ENCODE peak calls at places on chromosomes 5 and 9, in five cellular contexts. A is cardiac muscle cell; V is HS-5; M is activated CD8-positive, alpha-beta memory T cell treated with anti-CD3 and anti-CD28 coated beads, Interleukin-2, amount 50 U/mL, for 48 hours; W is Peyer's patch. R is an unnamed sample.

GRCh38 chr5:177494356-177495195 is 2.8 kb downstream of the PDLIM7 start:
- DNase-seq in M (no peak), W (no peak), V (peak), A (peak), R (peak)

GRCh38 chr9:22354699-22355384 is 91.8 kb upstream of the DMRTA1 start:
- DNase-seq in W (no peak), M (no peak), V (no peak), A (no peak), R (no peak)

GRCh38 chr5:169670769-169671525 is 33.9 kb downstream of the DOCK2 start:
- DNase-seq in A (no peak), W (no peak), M (no peak), V (no peak), R (no peak)

GRCh38 chr9:16145196-16145950 is 592.5 kb downstream of the CCDC171 start:
- DNase-seq in V (no peak), M (no peak), A (no peak), W (no peak), R (peak)

GRCh38 chr9:34884732-34885131 is 73.4 kb upstream of the PHF24 start:
- DNase-seq in M (peak), V (no peak), A (no peak), W (no peak), R (no peak)

GRCh38 chr9:4382722-4383317 is 83.0 kb upstream of the GLIS3 start:
- DNase-seq in A (peak), M (no peak), W (no peak), V (no peak), R (no peak)

GRCh38 chr5:168528521-168529360 is at the start of gene FBLL1:
- DNase-seq in W (no peak), V (no peak), M (peak), A (peak), R (peak)

GRCh38 chr5:16777432-16777831 is 158.7 kb downstream of the MYO10 start:
- DNase-seq in W (no peak), V (no peak), M (no peak), A (no peak), R (no peak)

GRCh38 chr5:114223866-114224265 is 138.0 kb upstream of the KCNN2 start:
- DNase-seq in V (no peak), A (peak), W (no peak), M (no peak), R (peak)

GRCh38 chr9:136011703-136012496 is 50.7 kb upstream of the UBAC1 start:
- DNase-seq in A (peak), W (no peak), M (no peak), V (no peak), R (no peak)

GRCh38 chr5:77223653-77224052 is 13.2 kb downstream of the PDE8B start:
- DNase-seq in V (no peak), A (no peak), M (no peak), W (no peak), R (no peak)

GRCh38 chr5:153222956-153223355 is 267.5 kb upstream of the GRIA1 start:
- DNase-seq in A (peak), W (no peak), V (peak), M (no peak), R (no peak)

GRCh38 chr9:124928116-124928515 is 12.8 kb downstream of the GOLGA1 start:
- DNase-seq in M (no peak), A (no peak), V (no peak), W (no peak), R (no peak)

GRCh38 chr5:159003045-159004030 is 96.4 kb downstream of the EBF1 start:
- DNase-seq in V (no peak), A (no peak), W (no peak), M (no peak), R (peak)

GRCh38 chr5:168159425-168159824 is 132.0 kb upstream of the WWC1 start:
- DNase-seq in A (no peak), V (no peak), W (peak), M (no peak), R (peak)

GRCh38 chr5:122849746-122850145 is 4.3 kb downstream of the SNX24 start:
- DNase-seq in V (no peak), A (peak), M (no peak), W (no peak), R (no peak)

GRCh38 chr5:146369691-146370090 is 31.1 kb downstream of the POU4F3 start:
- DNase-seq in M (no peak), V (peak), A (peak), W (no peak), R (no peak)

GRCh38 chr5:57175586-57175985 is 1.7 kb downstream of the GPBP1 start:
- DNase-seq in V (no peak), W (no peak), A (no peak), M (no peak), R (no peak)

GRCh38 chr9:1009101-1009707 is 32.7 kb downstream of the DMRT3 start:
- DNase-seq in M (peak), A (peak), W (peak), V (no peak), R (peak)

GRCh38 chr5:169628891-169629290 is 8.2 kb upstream of the DOCK2 start:
- DNase-seq in M (no peak), A (peak), W (no peak), V (peak), R (no peak)

GRCh38 chr5:132459031-132459982 is 31.3 kb downstream of the IRF1 start:
- DNase-seq in A (peak), M (peak), V (no peak), W (peak), R (no peak)

GRCh38 chr9:134624119-134624826 is 17.3 kb upstream of the COL5A1 start:
- DNase-seq in W (peak), V (no peak), M (no peak), A (no peak), R (no peak)

GRCh38 chr5:117999939-118000549 is 988.3 kb downstream of the DTWD2 start:
- DNase-seq in W (no peak), V (no peak), A (no peak), M (no peak), R (no peak)

GRCh38 chr5:72407541-72407940 is 87.4 kb downstream of the PTCD2 start:
- DNase-seq in V (peak), M (no peak), W (no peak), A (no peak), R (no peak)

GRCh38 chr9:85667374-85667773 is 74.4 kb downstream of the AGTPBP1 start:
- DNase-seq in A (no peak), V (no peak), M (no peak), W (no peak), R (peak)

GRCh38 chr5:132090107-132090506 is 16.5 kb downstream of the CSF2 start:
- DNase-seq in A (peak), W (no peak), V (peak), M (no peak), R (no peak)

GRCh38 chr5:134432677-134433359 is 21.1 kb upstream of the CDKN2AIPNL start:
- DNase-seq in A (no peak), M (no peak), W (no peak), V (no peak), R (no peak)

GRCh38 chr5:96288166-96288844 is 144.7 kb downstream of the PCSK1 start:
- DNase-seq in W (no peak), A (peak), V (no peak), M (no peak), R (no peak)

GRCh38 chr9:34992376-34992951 is 2.9 kb downstream of the DNAJB5 start:
- DNase-seq in W (no peak), M (peak), A (peak), V (peak), R (no peak)

GRCh38 chr9:127987103-127987614 is 6.4 kb upstream of the EEIG1 start:
- DNase-seq in M (no peak), A (no peak), V (peak), W (peak), R (no peak)

GRCh38 chr5:96968614-96969013 is 32.7 kb downstream of the LNPEP start:
- DNase-seq in V (no peak), W (no peak), M (no peak), A (no peak), R (no peak)

GRCh38 chr5:145978672-145979071 is 42.3 kb downstream of the SH3RF2 start:
- DNase-seq in V (no peak), M (no peak), A (peak), W (no peak), R (no peak)

GRCh38 chr5:72210913-72211670 is 103.8 kb downstream of the MAP1B start:
- DNase-seq in W (no peak), V (peak), M (no peak), A (peak), R (no peak)

GRCh38 chr9:22040760-22041159 is 31.7 kb upstream of the CDKN2B start:
- DNase-seq in A (peak), V (peak), W (no peak), M (no peak), R (no peak)

GRCh38 chr5:31551878-31552277 is 19.8 kb downstream of the C5orf22 start:
- DNase-seq in V (no peak), W (no peak), M (no peak), A (no peak), R (no peak)

R was measured in SK-N-DZ.